ENCODE peak calls at places on chromosome 17, in nine cellular contexts. E is body of pancreas, M is A549, D is AG04450, L is right atrium auricular region, P is left ventricle myocardium inferior, C is testis, U is fibroblast of lung, W is hepatocyte. R is an unnamed sample.

GRCh38 chr17:63774141-63774981 is at the start of gene DDX42:
- DNase-seq in E (peak), M (peak), D (no peak), L (peak), P (peak), C (peak), U (peak), W (peak), R (no peak)

GRCh38 chr17:6551909-6552768 is 4.2 kb downstream of the PITPNM3 start:
- DNase-seq in E (peak), M (no peak), D (no peak), L (no peak), P (no peak), C (no peak), U (no peak), W (peak), R (no peak)

GRCh38 chr17:72812823-72813222 is 279.7 kb downstream of the SLC39A11 start:
- DNase-seq in E (no peak), M (no peak), D (peak), L (no peak), P (no peak), C (no peak), U (peak), W (no peak), R (no peak)

GRCh38 chr17:15181333-15181732 is 83.8 kb downstream of the PMP22 start:
- DNase-seq in E (no peak), M (no peak), D (no peak), L (no peak), P (no peak), C (no peak), U (no peak), W (no peak), R (no peak)

GRCh38 chr17:46768540-46768870 is 50.0 kb downstream of the WNT3 start:
- DNase-seq in E (no peak), M (no peak), D (no peak), L (no peak), P (no peak), C (no peak), U (no peak), W (no peak), R (no peak)

GRCh38 chr17:58617563-58617962 is 74.3 kb downstream of the TEX14 start:
- DNase-seq in E (no peak), M (no peak), D (no peak), L (no peak), P (no peak), C (no peak), U (no peak), W (no peak), R (no peak)

GRCh38 chr17:39450847-39451581 is at the start of gene MED1:
- DNase-seq in E (peak), M (peak), D (peak), L (peak), P (peak), C (peak), U (peak), W (peak), R (peak)

GRCh38 chr17:37614391-37614790 is 5.2 kb upstream of the SYNRG start:
- DNase-seq in E (no peak), M (no peak), D (peak), L (no peak), P (no peak), C (no peak), U (peak), W (no peak), R (no peak)

GRCh38 chr17:76239538-76240274 is 587 bp downstream of the RNF157 start:
- DNase-seq in E (no peak), M (no peak), D (no peak), L (no peak), P (no peak), C (no peak), U (no peak), W (no peak), R (no peak)

GRCh38 chr17:17088511-17089205 is 46.4 kb downstream of the MPRIP start:
- DNase-seq in E (no peak), M (no peak), D (no peak), L (no peak), P (no peak), C (no peak), U (no peak), W (no peak), R (no peak)

GRCh38 chr17:8745586-8746500 is 1.2 kb upstream of the CCDC42 start:
- DNase-seq in E (peak), M (peak), D (peak), L (peak), P (peak), C (peak), U (peak), W (peak), R (peak)

GRCh38 chr17:40598928-40599627 is 33.8 kb upstream of the CCR7 start:
- DNase-seq in E (no peak), M (no peak), D (no peak), L (peak), P (no peak), C (no peak), U (peak), W (no peak), R (peak)

GRCh38 chr17:79073016-79073705 is 1.5 kb upstream of the ENGASE start:
- DNase-seq in E (no peak), M (no peak), D (no peak), L (no peak), P (no peak), C (no peak), U (no peak), W (no peak), R (no peak)

GRCh38 chr17:17722906-17723353 is 41.7 kb downstream of the RAI1 start:
- DNase-seq in E (no peak), M (no peak), D (no peak), L (no peak), P (no peak), C (no peak), U (no peak), W (no peak), R (no peak)

GRCh38 chr17:17361543-17362511 is 58.7 kb downstream of the NT5M start:
- DNase-seq in E (no peak), M (no peak), D (no peak), L (no peak), P (peak), C (no peak), U (no peak), W (no peak), R (no peak)

GRCh38 chr17:66459811-66460270 is 157.4 kb downstream of the PRKCA start:
- DNase-seq in E (peak), M (peak), D (peak), L (peak), P (peak), C (peak), U (peak), W (peak), R (no peak)

GRCh38 chr17:52233632-52234031 is 75.1 kb upstream of the CA10 start:
- DNase-seq in E (no peak), M (no peak), D (no peak), L (no peak), P (no peak), C (no peak), U (no peak), W (no peak), R (no peak)

GRCh38 chr17:17060930-17061329 is 18.7 kb downstream of the MPRIP start:
- DNase-seq in E (no peak), M (no peak), D (no peak), L (no peak), P (no peak), C (no peak), U (no peak), W (no peak), R (no peak)

GRCh38 chr17:33927732-33928133 is 327.4 kb upstream of the CCL2 start:
- DNase-seq in E (no peak), M (no peak), D (no peak), L (no peak), P (no peak), C (no peak), U (peak), W (no peak), R (no peak)

GRCh38 chr17:31680126-31680525 is 178.9 kb downstream of the COPRS start:
- DNase-seq in E (no peak), M (no peak), D (no peak), L (peak), P (no peak), C (no peak), U (no peak), W (no peak), R (no peak)

GRCh38 chr17:41029633-41030245 is at the start of gene KRTAP1-4:
- DNase-seq in E (no peak), M (no peak), D (no peak), L (no peak), P (no peak), C (no peak), U (no peak), W (no peak), R (no peak)

GRCh38 chr17:78822552-78822951 is 18.1 kb downstream of the USP36 start:
- DNase-seq in E (no peak), M (no peak), D (peak), L (no peak), P (no peak), C (no peak), U (peak), W (peak), R (no peak)

GRCh38 chr17:17603178-17603894 is 11.8 kb upstream of the PEMT start:
- DNase-seq in E (no peak), M (no peak), D (no peak), L (no peak), P (no peak), C (no peak), U (no peak), W (no peak), R (no peak)

GRCh38 chr17:14211246-14211645 is 25.4 kb downstream of the CDRT15 start:
- DNase-seq in E (no peak), M (no peak), D (no peak), L (no peak), P (no peak), C (no peak), U (no peak), W (no peak), R (no peak)

GRCh38 chr17:16981928-16982327 is 10.0 kb upstream of the TNFRSF13B start:
- DNase-seq in E (no peak), M (no peak), D (no peak), L (no peak), P (no peak), C (no peak), U (no peak), W (no peak), R (no peak)

GRCh38 chr17:15883617-15884111 is 61.3 kb upstream of the ADORA2B start:
- DNase-seq in E (no peak), M (peak), D (peak), L (no peak), P (no peak), C (no peak), U (peak), W (no peak), R (no peak)

GRCh38 chr17:28925912-28926365 is 23.1 kb upstream of the DHRS13 start:
- DNase-seq in E (no peak), M (no peak), D (no peak), L (no peak), P (no peak), C (no peak), U (peak), W (no peak), R (peak)

GRCh38 chr17:16243811-16244567 is 27.0 kb downstream of the PIGL start:
- DNase-seq in E (no peak), M (no peak), D (no peak), L (no peak), P (no peak), C (no peak), U (no peak), W (no peak), R (no peak)

GRCh38 chr17:47821031-47821423 is 567 bp downstream of the OSBPL7 start:
- DNase-seq in E (no peak), M (no peak), D (no peak), L (no peak), P (no peak), C (no peak), U (no peak), W (no peak), R (no peak)

GRCh38 chr17:49028271-49028670 is 31.1 kb downstream of the IGF2BP1 start:
- DNase-seq in E (no peak), M (no peak), D (no peak), L (no peak), P (no peak), C (no peak), U (no peak), W (no peak), R (no peak)

DNA sequence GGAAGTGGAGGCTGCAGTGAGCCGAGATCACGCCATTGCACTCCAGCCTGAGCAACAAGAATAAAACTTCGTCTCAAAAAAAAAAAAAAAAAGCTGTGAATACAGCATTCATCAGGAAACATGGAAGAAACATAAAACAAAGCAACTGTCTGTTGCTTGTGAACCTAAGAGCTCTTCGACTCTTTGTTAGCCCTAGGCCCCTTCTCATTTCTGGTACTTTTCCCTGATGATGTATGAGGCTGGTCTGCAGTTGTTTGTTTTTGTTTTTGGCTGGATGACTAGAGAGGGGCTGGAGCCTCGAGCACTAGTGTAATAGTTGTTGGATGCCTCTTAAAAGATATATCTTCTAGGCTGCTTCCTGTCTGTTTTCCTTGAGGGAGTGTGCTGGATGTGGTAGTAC is 113.5 kb downstream of the MAP2K6 start:
- DNase-seq in E (no peak), M (no peak), D (no peak), L (no peak), P (no peak), C (no peak), U (no peak), W (no peak), R (no peak)
- H3K4me3 ChIP-seq in E (no peak), M (no peak), D (no peak), L (no peak), P (no peak), C (no peak), U (no peak), W (no peak), R (no peak)

GRCh38 chr17:61007980-61008379 is 330.3 kb downstream of the BCAS3 start:
- DNase-seq in E (no peak), M (no peak), D (no peak), L (no peak), P (no peak), C (no peak), U (peak), W (peak), R (no peak)
- H3K27ac ChIP-seq in E (no peak), M (no peak), D (no peak), L (no peak), P (peak), C (no peak), U (peak), W (no peak), R (no peak)

GRCh38 chr17:20223808-20224328 is 214.7 kb downstream of the SPECC1 start:
- DNase-seq in E (no peak), M (peak), D (no peak), L (no peak), P (no peak), C (no peak), U (no peak), W (no peak), R (no peak)
- TF ChIP-seq CTCF in E (no peak), M (no peak), D (no peak), L (no peak), P (no peak), C (no peak), U (no peak), W (peak), R (no peak)

GRCh38 chr17:51152766-51153209 is 571 bp upstream of the NME1 start:
- DNase-seq in E (no peak), M (no peak), D (no peak), L (no peak), P (no peak), C (peak), U (peak), W (no peak), R (peak)
- H3K4me3 ChIP-seq in E (no peak), M (peak), D (peak), L (peak), P (peak), C (peak), U (peak), W (peak), R (peak)

R was measured in CD8-positive, alpha-beta T cell.